ENCODE peak calls at places on chromosomes 11 and 22, in ten cellular contexts. One of them, this sample, is unnamed.

GRCh38 chr11:95042239-95042638 is 7.0 kb upstream of the KDM4F start:
- DNase-seq in NCI-H2081 treated with DMSO at 0.1 percent for 48 hours: no peak
- DNase-seq in effector memory CD8-positive, alpha-beta T cell: no peak
- DNase-seq in naive thymus-derived CD4-positive, alpha-beta T cell: no peak
- DNase-seq in nephron progenitor cell: no peak
- DNase-seq in EL: no peak
- DNase-seq in activated CD8-positive, alpha-beta memory T cell treated with anti-CD3 and anti-CD28 coated beads, Interleukin-2, amount 10 ng/mL, durations not matched to agents 7 days and 5 days: no peak
- DNase-seq in upper lobe of right lung: no peak
- DNase-seq in brain pericyte: no peak
- DNase-seq in stimulated activated CD4-positive, alpha-beta T cell treated with anti-CD3 and anti-CD28 coated beads, TNF-alpha, amount 100 ng/mL, for 1 hour: no peak
- DNase-seq in this sample: no peak

GRCh38 chr11:119964136-119965025 is 173.5 kb downstream of the TRIM29 start:
- DNase-seq in NCI-H2081 treated with DMSO at 0.1 percent for 48 hours: no peak
- DNase-seq in effector memory CD8-positive, alpha-beta T cell: no peak
- DNase-seq in naive thymus-derived CD4-positive, alpha-beta T cell: no peak
- DNase-seq in nephron progenitor cell: no peak
- DNase-seq in EL: no peak
- DNase-seq in activated CD8-positive, alpha-beta memory T cell treated with anti-CD3 and anti-CD28 coated beads, Interleukin-2, amount 10 ng/mL, durations not matched to agents 7 days and 5 days: no peak
- DNase-seq in upper lobe of right lung: no peak
- DNase-seq in brain pericyte: no peak
- DNase-seq in stimulated activated CD4-positive, alpha-beta T cell treated with anti-CD3 and anti-CD28 coated beads, TNF-alpha, amount 100 ng/mL, for 1 hour: no peak
- DNase-seq in this sample: no peak

GRCh38 chr22:23831261-23831660 is 7.5 kb downstream of the DERL3 start:
- DNase-seq in NCI-H2081 treated with DMSO at 0.1 percent for 48 hours: no peak
- DNase-seq in effector memory CD8-positive, alpha-beta T cell: no peak
- DNase-seq in naive thymus-derived CD4-positive, alpha-beta T cell: no peak
- DNase-seq in nephron progenitor cell: no peak
- DNase-seq in EL: no peak
- DNase-seq in activated CD8-positive, alpha-beta memory T cell treated with anti-CD3 and anti-CD28 coated beads, Interleukin-2, amount 10 ng/mL, durations not matched to agents 7 days and 5 days: no peak
- DNase-seq in upper lobe of right lung: peak; percentile 13
- DNase-seq in brain pericyte: no peak
- DNase-seq in stimulated activated CD4-positive, alpha-beta T cell treated with anti-CD3 and anti-CD28 coated beads, TNF-alpha, amount 100 ng/mL, for 1 hour: no peak
- DNase-seq in this sample: no peak

GRCh38 chr22:49825944-49826602 is 1.6 kb downstream of the BRD1 start:
- DNase-seq in NCI-H2081 treated with DMSO at 0.1 percent for 48 hours: no peak
- DNase-seq in effector memory CD8-positive, alpha-beta T cell: peak; percentile 69
- DNase-seq in naive thymus-derived CD4-positive, alpha-beta T cell: peak; percentile 56
- DNase-seq in nephron progenitor cell: peak; percentile 27
- DNase-seq in EL: peak; percentile 52
- DNase-seq in activated CD8-positive, alpha-beta memory T cell treated with anti-CD3 and anti-CD28 coated beads, Interleukin-2, amount 10 ng/mL, durations not matched to agents 7 days and 5 days: peak; percentile 87
- DNase-seq in upper lobe of right lung: no peak
- DNase-seq in brain pericyte: no peak
- DNase-seq in stimulated activated CD4-positive, alpha-beta T cell treated with anti-CD3 and anti-CD28 coated beads, TNF-alpha, amount 100 ng/mL, for 1 hour: peak; percentile 48
- DNase-seq in this sample: no peak

GRCh38 chr22:46964773-46965550 is 202.5 kb downstream of the TBC1D22A start:
- DNase-seq in NCI-H2081 treated with DMSO at 0.1 percent for 48 hours: no peak
- DNase-seq in effector memory CD8-positive, alpha-beta T cell: no peak
- DNase-seq in naive thymus-derived CD4-positive, alpha-beta T cell: no peak
- DNase-seq in nephron progenitor cell: no peak
- DNase-seq in EL: no peak
- DNase-seq in activated CD8-positive, alpha-beta memory T cell treated with anti-CD3 and anti-CD28 coated beads, Interleukin-2, amount 10 ng/mL, durations not matched to agents 7 days and 5 days: no peak
- DNase-seq in upper lobe of right lung: no peak
- DNase-seq in brain pericyte: no peak
- DNase-seq in stimulated activated CD4-positive, alpha-beta T cell treated with anti-CD3 and anti-CD28 coated beads, TNF-alpha, amount 100 ng/mL, for 1 hour: no peak
- DNase-seq in this sample: no peak

GRCh38 chr11:111731839-111732238 is 34.4 kb downstream of the PPP2R1B start:
- DNase-seq in NCI-H2081 treated with DMSO at 0.1 percent for 48 hours: no peak
- DNase-seq in effector memory CD8-positive, alpha-beta T cell: no peak
- DNase-seq in naive thymus-derived CD4-positive, alpha-beta T cell: no peak
- DNase-seq in nephron progenitor cell: no peak
- DNase-seq in EL: no peak
- DNase-seq in activated CD8-positive, alpha-beta memory T cell treated with anti-CD3 and anti-CD28 coated beads, Interleukin-2, amount 10 ng/mL, durations not matched to agents 7 days and 5 days: no peak
- DNase-seq in upper lobe of right lung: no peak
- DNase-seq in brain pericyte: peak; percentile 78
- DNase-seq in stimulated activated CD4-positive, alpha-beta T cell treated with anti-CD3 and anti-CD28 coated beads, TNF-alpha, amount 100 ng/mL, for 1 hour: no peak
- DNase-seq in this sample: no peak

GRCh38 chr11:92969634-92970347 is at the start of gene MTNR1B:
- DNase-seq in NCI-H2081 treated with DMSO at 0.1 percent for 48 hours: no peak
- DNase-seq in effector memory CD8-positive, alpha-beta T cell: no peak
- DNase-seq in naive thymus-derived CD4-positive, alpha-beta T cell: no peak
- DNase-seq in nephron progenitor cell: peak; percentile 45
- DNase-seq in EL: no peak
- DNase-seq in activated CD8-positive, alpha-beta memory T cell treated with anti-CD3 and anti-CD28 coated beads, Interleukin-2, amount 10 ng/mL, durations not matched to agents 7 days and 5 days: no peak
- DNase-seq in upper lobe of right lung: no peak
- DNase-seq in brain pericyte: no peak
- DNase-seq in stimulated activated CD4-positive, alpha-beta T cell treated with anti-CD3 and anti-CD28 coated beads, TNF-alpha, amount 100 ng/mL, for 1 hour: no peak
- DNase-seq in this sample: no peak

GRCh38 chr11:74443071-74443864 is 24.1 kb downstream of the KCNE3 start:
- DNase-seq in NCI-H2081 treated with DMSO at 0.1 percent for 48 hours: peak; percentile 81
- DNase-seq in effector memory CD8-positive, alpha-beta T cell: no peak
- DNase-seq in naive thymus-derived CD4-positive, alpha-beta T cell: no peak
- DNase-seq in nephron progenitor cell: no peak
- DNase-seq in EL: no peak
- DNase-seq in activated CD8-positive, alpha-beta memory T cell treated with anti-CD3 and anti-CD28 coated beads, Interleukin-2, amount 10 ng/mL, durations not matched to agents 7 days and 5 days: no peak
- DNase-seq in upper lobe of right lung: no peak
- DNase-seq in brain pericyte: no peak
- DNase-seq in stimulated activated CD4-positive, alpha-beta T cell treated with anti-CD3 and anti-CD28 coated beads, TNF-alpha, amount 100 ng/mL, for 1 hour: no peak
- DNase-seq in this sample: no peak

GRCh38 chr11:118251858-118252652 is at the start of gene MPZL3:
- DNase-seq in NCI-H2081 treated with DMSO at 0.1 percent for 48 hours: peak; percentile 94
- DNase-seq in effector memory CD8-positive, alpha-beta T cell: peak; percentile 85
- DNase-seq in naive thymus-derived CD4-positive, alpha-beta T cell: peak; percentile 87
- DNase-seq in nephron progenitor cell: peak; percentile 60
- DNase-seq in EL: peak; percentile 56
- DNase-seq in activated CD8-positive, alpha-beta memory T cell treated with anti-CD3 and anti-CD28 coated beads, Interleukin-2, amount 10 ng/mL, durations not matched to agents 7 days and 5 days: peak; percentile 90
- DNase-seq in upper lobe of right lung: peak; percentile 90
- DNase-seq in brain pericyte: peak; percentile 48
- DNase-seq in stimulated activated CD4-positive, alpha-beta T cell treated with anti-CD3 and anti-CD28 coated beads, TNF-alpha, amount 100 ng/mL, for 1 hour: peak; percentile 57
- DNase-seq in this sample: peak; percentile 65

GRCh38 chr11:62324738-62325556 is 12.3 kb upstream of the ASRGL1 start:
- DNase-seq in NCI-H2081 treated with DMSO at 0.1 percent for 48 hours: no peak
- DNase-seq in effector memory CD8-positive, alpha-beta T cell: peak; percentile 64
- DNase-seq in naive thymus-derived CD4-positive, alpha-beta T cell: peak; percentile 58
- DNase-seq in nephron progenitor cell: peak; percentile 68
- DNase-seq in EL: peak; percentile 33
- DNase-seq in activated CD8-positive, alpha-beta memory T cell treated with anti-CD3 and anti-CD28 coated beads, Interleukin-2, amount 10 ng/mL, durations not matched to agents 7 days and 5 days: peak; percentile 82
- DNase-seq in upper lobe of right lung: peak; percentile 81
- DNase-seq in brain pericyte: no peak
- DNase-seq in stimulated activated CD4-positive, alpha-beta T cell treated with anti-CD3 and anti-CD28 coated beads, TNF-alpha, amount 100 ng/mL, for 1 hour: peak; percentile 48
- DNase-seq in this sample: no peak

GRCh38 chr22:48717076-48717810 is 1110.4 kb downstream of the BRD1 start:
- DNase-seq in NCI-H2081 treated with DMSO at 0.1 percent for 48 hours: no peak
- DNase-seq in effector memory CD8-positive, alpha-beta T cell: no peak
- DNase-seq in naive thymus-derived CD4-positive, alpha-beta T cell: no peak
- DNase-seq in nephron progenitor cell: no peak
- DNase-seq in EL: no peak
- DNase-seq in activated CD8-positive, alpha-beta memory T cell treated with anti-CD3 and anti-CD28 coated beads, Interleukin-2, amount 10 ng/mL, durations not matched to agents 7 days and 5 days: no peak
- DNase-seq in upper lobe of right lung: peak; percentile 53
- DNase-seq in brain pericyte: no peak
- DNase-seq in stimulated activated CD4-positive, alpha-beta T cell treated with anti-CD3 and anti-CD28 coated beads, TNF-alpha, amount 100 ng/mL, for 1 hour: no peak
- DNase-seq in this sample: no peak

GRCh38 chr11:78284261-78284660 is 95.5 kb downstream of the USP35 start:
- DNase-seq in NCI-H2081 treated with DMSO at 0.1 percent for 48 hours: no peak
- DNase-seq in effector memory CD8-positive, alpha-beta T cell: no peak
- DNase-seq in naive thymus-derived CD4-positive, alpha-beta T cell: no peak
- DNase-seq in nephron progenitor cell: no peak
- DNase-seq in EL: no peak
- DNase-seq in activated CD8-positive, alpha-beta memory T cell treated with anti-CD3 and anti-CD28 coated beads, Interleukin-2, amount 10 ng/mL, durations not matched to agents 7 days and 5 days: no peak
- DNase-seq in upper lobe of right lung: no peak
- DNase-seq in brain pericyte: no peak
- DNase-seq in stimulated activated CD4-positive, alpha-beta T cell treated with anti-CD3 and anti-CD28 coated beads, TNF-alpha, amount 100 ng/mL, for 1 hour: no peak
- DNase-seq in this sample: no peak

GRCh38 chr11:100557830-100558611 is 129.1 kb upstream of the ARHGAP42 start:
- DNase-seq in NCI-H2081 treated with DMSO at 0.1 percent for 48 hours: no peak
- DNase-seq in effector memory CD8-positive, alpha-beta T cell: no peak
- DNase-seq in naive thymus-derived CD4-positive, alpha-beta T cell: no peak
- DNase-seq in nephron progenitor cell: no peak
- DNase-seq in EL: peak; percentile 68
- DNase-seq in activated CD8-positive, alpha-beta memory T cell treated with anti-CD3 and anti-CD28 coated beads, Interleukin-2, amount 10 ng/mL, durations not matched to agents 7 days and 5 days: no peak
- DNase-seq in upper lobe of right lung: no peak
- DNase-seq in brain pericyte: no peak
- DNase-seq in stimulated activated CD4-positive, alpha-beta T cell treated with anti-CD3 and anti-CD28 coated beads, TNF-alpha, amount 100 ng/mL, for 1 hour: no peak
- DNase-seq in this sample: no peak

GRCh38 chr22:50545522-50546325 is at the start of gene KLHDC7B:
- DNase-seq in NCI-H2081 treated with DMSO at 0.1 percent for 48 hours: no peak
- DNase-seq in effector memory CD8-positive, alpha-beta T cell: no peak
- DNase-seq in naive thymus-derived CD4-positive, alpha-beta T cell: no peak
- DNase-seq in nephron progenitor cell: no peak
- DNase-seq in EL: peak; percentile 32
- DNase-seq in activated CD8-positive, alpha-beta memory T cell treated with anti-CD3 and anti-CD28 coated beads, Interleukin-2, amount 10 ng/mL, durations not matched to agents 7 days and 5 days: peak; percentile 78
- DNase-seq in upper lobe of right lung: no peak
- DNase-seq in brain pericyte: no peak
- DNase-seq in stimulated activated CD4-positive, alpha-beta T cell treated with anti-CD3 and anti-CD28 coated beads, TNF-alpha, amount 100 ng/mL, for 1 hour: no peak
- DNase-seq in this sample: no peak

GRCh38 chr11:120432056-120433018 is 79.2 kb upstream of the GRIK4 start:
- DNase-seq in NCI-H2081 treated with DMSO at 0.1 percent for 48 hours: no peak
- DNase-seq in effector memory CD8-positive, alpha-beta T cell: no peak
- DNase-seq in naive thymus-derived CD4-positive, alpha-beta T cell: no peak
- DNase-seq in nephron progenitor cell: no peak
- DNase-seq in EL: peak; percentile 99
- DNase-seq in activated CD8-positive, alpha-beta memory T cell treated with anti-CD3 and anti-CD28 coated beads, Interleukin-2, amount 10 ng/mL, durations not matched to agents 7 days and 5 days: no peak
- DNase-seq in upper lobe of right lung: no peak
- DNase-seq in brain pericyte: peak; percentile 83
- DNase-seq in stimulated activated CD4-positive, alpha-beta T cell treated with anti-CD3 and anti-CD28 coated beads, TNF-alpha, amount 100 ng/mL, for 1 hour: no peak
- DNase-seq in this sample: no peak

GRCh38 chr11:104609766-104610165 is 288.5 kb downstream of the CASP12 start:
- DNase-seq in NCI-H2081 treated with DMSO at 0.1 percent for 48 hours: no peak
- DNase-seq in effector memory CD8-positive, alpha-beta T cell: no peak
- DNase-seq in naive thymus-derived CD4-positive, alpha-beta T cell: no peak
- DNase-seq in nephron progenitor cell: no peak
- DNase-seq in EL: no peak
- DNase-seq in activated CD8-positive, alpha-beta memory T cell treated with anti-CD3 and anti-CD28 coated beads, Interleukin-2, amount 10 ng/mL, durations not matched to agents 7 days and 5 days: no peak
- DNase-seq in upper lobe of right lung: no peak
- DNase-seq in brain pericyte: no peak
- DNase-seq in stimulated activated CD4-positive, alpha-beta T cell treated with anti-CD3 and anti-CD28 coated beads, TNF-alpha, amount 100 ng/mL, for 1 hour: no peak
- DNase-seq in this sample: no peak

GRCh38 chr22:36385491-36386350 is 2.0 kb downstream of the MYH9 start:
- DNase-seq in NCI-H2081 treated with DMSO at 0.1 percent for 48 hours: no peak
- DNase-seq in effector memory CD8-positive, alpha-beta T cell: no peak
- DNase-seq in naive thymus-derived CD4-positive, alpha-beta T cell: peak; percentile 40
- DNase-seq in nephron progenitor cell: no peak
- DNase-seq in EL: peak; percentile 82
- DNase-seq in activated CD8-positive, alpha-beta memory T cell treated with anti-CD3 and anti-CD28 coated beads, Interleukin-2, amount 10 ng/mL, durations not matched to agents 7 days and 5 days: peak; percentile 63
- DNase-seq in upper lobe of right lung: peak; percentile 88
- DNase-seq in brain pericyte: no peak
- DNase-seq in stimulated activated CD4-positive, alpha-beta T cell treated with anti-CD3 and anti-CD28 coated beads, TNF-alpha, amount 100 ng/mL, for 1 hour: peak; percentile 53
- DNase-seq in this sample: no peak

GRCh38 chr22:45688606-45689080 is 17.0 kb downstream of the ATXN10 start:
- DNase-seq in NCI-H2081 treated with DMSO at 0.1 percent for 48 hours: no peak
- DNase-seq in effector memory CD8-positive, alpha-beta T cell: no peak
- DNase-seq in naive thymus-derived CD4-positive, alpha-beta T cell: no peak
- DNase-seq in nephron progenitor cell: no peak
- DNase-seq in EL: peak; percentile 98
- DNase-seq in activated CD8-positive, alpha-beta memory T cell treated with anti-CD3 and anti-CD28 coated beads, Interleukin-2, amount 10 ng/mL, durations not matched to agents 7 days and 5 days: no peak
- DNase-seq in upper lobe of right lung: no peak
- DNase-seq in brain pericyte: no peak
- DNase-seq in stimulated activated CD4-positive, alpha-beta T cell treated with anti-CD3 and anti-CD28 coated beads, TNF-alpha, amount 100 ng/mL, for 1 hour: no peak
- DNase-seq in this sample: peak; percentile 22

GRCh38 chr11:2463766-2464277 is 19.0 kb downstream of the KCNQ1 start:
- DNase-seq in NCI-H2081 treated with DMSO at 0.1 percent for 48 hours: no peak
- DNase-seq in effector memory CD8-positive, alpha-beta T cell: no peak
- DNase-seq in naive thymus-derived CD4-positive, alpha-beta T cell: no peak
- DNase-seq in nephron progenitor cell: no peak
- DNase-seq in EL: no peak
- DNase-seq in activated CD8-positive, alpha-beta memory T cell treated with anti-CD3 and anti-CD28 coated beads, Interleukin-2, amount 10 ng/mL, durations not matched to agents 7 days and 5 days: peak; percentile 40
- DNase-seq in upper lobe of right lung: peak; percentile 56
- DNase-seq in brain pericyte: no peak
- DNase-seq in stimulated activated CD4-positive, alpha-beta T cell treated with anti-CD3 and anti-CD28 coated beads, TNF-alpha, amount 100 ng/mL, for 1 hour: no peak
- DNase-seq in this sample: no peak

GRCh38 chr11:128725630-128726461 is 32.0 kb downstream of the FLI1 start:
- DNase-seq in NCI-H2081 treated with DMSO at 0.1 percent for 48 hours: no peak
- DNase-seq in effector memory CD8-positive, alpha-beta T cell: peak; percentile 66
- DNase-seq in naive thymus-derived CD4-positive, alpha-beta T cell: peak; percentile 81
- DNase-seq in nephron progenitor cell: peak; percentile 54
- DNase-seq in EL: peak; percentile 63
- DNase-seq in activated CD8-positive, alpha-beta memory T cell treated with anti-CD3 and anti-CD28 coated beads, Interleukin-2, amount 10 ng/mL, durations not matched to agents 7 days and 5 days: peak; percentile 69
- DNase-seq in upper lobe of right lung: no peak
- DNase-seq in brain pericyte: no peak
- DNase-seq in stimulated activated CD4-positive, alpha-beta T cell treated with anti-CD3 and anti-CD28 coated beads, TNF-alpha, amount 100 ng/mL, for 1 hour: no peak
- DNase-seq in this sample: no peak